ENCODE peak calls at places on chromosomes 11 and 22, in nine cellular contexts. H, V, Z, R, S, C, G, F and K are unnamed samples.
A peak's percentile ranks its signal among the peaks of the same experiment; 100 is the strongest.

GRCh38 chr11:44561964-44562734 is 3.3 kb upstream of the CD82 start:
- DNase-seq in H (no peak), V (no peak), Z (no peak), R (no peak), S (no peak), C (no peak), G (no peak), F (no peak), K (no peak)

GRCh38 chr11:132493786-132494185 is 1038.5 kb downstream of the OPCML start:
- DNase-seq in H (no peak), V (no peak), Z (no peak), R (no peak), S (no peak), C (no peak), G (no peak), F (no peak), K (no peak)

GRCh38 chr11:70485326-70486025 is 87.1 kb downstream of the CTTN start:
- DNase-seq in H (no peak), V (no peak), Z (no peak), R (no peak), S (no peak), C (no peak), G (no peak), F (no peak), K (no peak)

GRCh38 chr11:119178166-119178680 is 7.1 kb upstream of the NHERF4 start:
- DNase-seq in H (no peak), V (no peak), Z (no peak), R (no peak), S (no peak), C (no peak), G (no peak), F (no peak), K (no peak)

GRCh38 chr11:72015511-72016061 is 16.9 kb downstream of the IL18BP start:
- DNase-seq in H (no peak), V (peak; percentile 39), Z (peak; percentile 26), R (peak; percentile 17), S (no peak), C (no peak), G (peak; percentile 34), F (no peak), K (no peak)

GRCh38 chr11:109971184-109971523 is 122.0 kb upstream of the ZC3H12C start:
- DNase-seq in H (no peak), V (peak; percentile 13), Z (peak; percentile 85), R (peak; percentile 13), S (no peak), C (peak; percentile 42), G (no peak), F (peak; percentile 47), K (no peak)

GRCh38 chr11:124174001-124174400 is 9.1 kb upstream of the OR10D3 start:
- DNase-seq in H (peak; percentile 19), V (peak; percentile 57), Z (peak; percentile 84), R (no peak), S (no peak), C (peak; percentile 51), G (no peak), F (peak; percentile 81), K (peak; percentile 17)

GRCh38 chr11:110939471-110939870 is 227.2 kb upstream of the ARHGAP20 start:
- DNase-seq in H (no peak), V (no peak), Z (no peak), R (no peak), S (no peak), C (no peak), G (no peak), F (no peak), K (no peak)

GRCh38 chr11:109015283-109015682 is 350.4 kb downstream of the DDX10 start:
- DNase-seq in H (peak; percentile 56), V (no peak), Z (peak; percentile 84), R (no peak), S (no peak), C (peak; percentile 39), G (no peak), F (peak; percentile 42), K (no peak)

GRCh38 chr22:45775569-45776312 is 104.1 kb downstream of the ATXN10 start:
- DNase-seq in H (no peak), V (no peak), Z (no peak), R (no peak), S (no peak), C (no peak), G (no peak), F (no peak), K (peak; percentile 64)

GRCh38 chr11:79309402-79309801 is 131.4 kb downstream of the TENM4 start:
- DNase-seq in H (no peak), V (no peak), Z (no peak), R (no peak), S (no peak), C (no peak), G (no peak), F (no peak), K (no peak)

GRCh38 chr11:10592331-10592730 is 23.9 kb upstream of the LYVE1 start:
- DNase-seq in H (peak; percentile 84), V (no peak), Z (peak; percentile 91), R (no peak), S (no peak), C (peak; percentile 91), G (no peak), F (peak; percentile 75), K (no peak)

GRCh38 chr11:129425214-129425613 is 49.6 kb downstream of the BARX2 start:
- DNase-seq in H (no peak), V (no peak), Z (no peak), R (no peak), S (no peak), C (no peak), G (no peak), F (no peak), K (no peak)

GRCh38 chr11:85132839-85133238 is 494.3 kb downstream of the DLG2 start:
- DNase-seq in H (no peak), V (peak; percentile 33), Z (peak; percentile 15), R (no peak), S (no peak), C (no peak), G (no peak), F (peak; percentile 4), K (no peak)

GRCh38 chr22:26766510-26767350 is 109.3 kb downstream of the MIAT start:
- DNase-seq in H (no peak), V (no peak), Z (no peak), R (peak; percentile 16), S (no peak), C (no peak), G (no peak), F (no peak), K (no peak)

GRCh38 chr22:31162015-31162765 is 2.2 kb downstream of the RNF185 start:
- DNase-seq in H (no peak), V (no peak), Z (no peak), R (no peak), S (no peak), C (no peak), G (no peak), F (no peak), K (no peak)

GRCh38 chr11:128361451-128362020 is 225.8 kb downstream of the ETS1 start:
- DNase-seq in H (no peak), V (peak; percentile 13), Z (peak; percentile 46), R (no peak), S (no peak), C (no peak), G (peak; percentile 2), F (no peak), K (no peak)

GRCh38 chr11:850777-851762 is 8.4 kb downstream of the TSPAN4 start:
- DNase-seq in H (no peak), V (no peak), Z (no peak), R (peak; percentile 40), S (no peak), C (no peak), G (no peak), F (no peak), K (peak; percentile 72)
- TF ChIP-seq CTCF in H (no peak), V (peak; percentile 18), Z (peak; percentile 28), R (no peak), S (no peak), C (peak; percentile 2), G (no peak), F (peak; percentile 6), K (peak; percentile 47)

GRCh38 chr11:11703885-11704284 is 82.1 kb upstream of the GALNT18 start:
- DNase-seq in H (no peak), V (no peak), Z (no peak), R (no peak), S (no peak), C (no peak), G (no peak), F (no peak), K (no peak)

GRCh38 chr11:11697796-11698195 is 76.0 kb upstream of the GALNT18 start:
- DNase-seq in H (no peak), V (no peak), Z (no peak), R (no peak), S (no peak), C (no peak), G (no peak), F (no peak), K (no peak)

GRCh38 chr11:11706022-11706421 is 84.2 kb upstream of the GALNT18 start:
- DNase-seq in H (peak; percentile 53), V (no peak), Z (no peak), R (no peak), S (no peak), C (peak; percentile 65), G (no peak), F (no peak), K (no peak)

GRCh38 chr11:11701070-11701469 is 79.3 kb upstream of the GALNT18 start:
- DNase-seq in H (peak; percentile 25), V (no peak), Z (no peak), R (no peak), S (no peak), C (peak; percentile 72), G (no peak), F (no peak), K (no peak)
- TF ChIP-seq CTCF in H (no peak), V (no peak), Z (no peak), R (no peak), S (no peak), C (peak; percentile 46), G (no peak), F (no peak), K (no peak)

DNA sequence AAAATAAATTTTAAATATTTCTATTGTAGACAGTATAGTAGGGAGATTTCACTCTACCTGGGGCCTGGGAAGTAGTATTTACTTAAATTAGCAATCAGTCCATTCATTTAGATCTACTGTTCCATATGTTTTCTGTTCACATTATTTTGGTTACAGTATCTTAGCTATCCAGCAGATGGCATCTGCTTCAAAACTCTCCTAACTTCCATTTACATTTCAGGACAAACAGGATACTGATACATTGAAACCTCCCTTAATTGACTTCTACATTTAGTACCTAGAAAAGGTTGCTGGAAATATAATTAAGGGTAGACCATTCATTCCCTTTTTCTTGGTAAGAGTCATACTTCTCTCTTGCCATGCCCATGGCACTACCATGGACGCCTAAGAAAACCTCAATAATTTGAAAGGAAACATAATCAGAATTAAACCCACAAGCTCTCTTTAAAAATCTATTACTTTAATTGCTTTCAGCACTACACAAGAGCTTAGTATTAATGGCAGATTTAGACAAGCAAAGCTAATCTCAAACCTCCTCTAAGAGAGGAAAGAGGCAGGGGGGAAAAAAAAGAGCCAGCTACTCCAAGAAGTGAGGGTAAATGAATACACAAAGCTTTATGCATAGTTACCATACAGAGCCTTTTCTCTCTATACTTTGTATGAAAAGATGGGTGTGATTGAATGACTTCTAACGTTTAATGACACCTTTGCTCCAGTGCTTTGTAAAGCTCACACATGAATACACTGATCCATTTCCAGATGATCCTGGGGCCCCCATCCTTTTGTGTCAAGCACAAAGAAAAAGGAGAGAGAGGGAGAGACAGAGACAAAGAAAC is 131.2 kb upstream of the MTMR2 start:
- DNase-seq in H (peak; percentile 43), V (peak; percentile 39), Z (peak; percentile 70), R (no peak), S (no peak), C (peak; percentile 35), G (no peak), F (no peak), K (no peak)
- TF ChIP-seq CTCF in H (peak; percentile 72), V (peak; percentile 65), Z (peak; percentile 59), R (peak; percentile 78), S (peak; percentile 75), C (peak; percentile 58), G (no peak), F (peak; percentile 48), K (peak; percentile 53)

GRCh38 chr11:62841361-62842170 is 2.2 kb upstream of the WDR74 start:
- DNase-seq in H (peak; percentile 95), V (peak; percentile 94), Z (peak; percentile 99), R (peak; percentile 88), S (peak; percentile 92), C (peak; percentile 100), G (peak; percentile 88), F (peak; percentile 99), K (peak; percentile 89)
- TF ChIP-seq CTCF in H (no peak), V (no peak), Z (no peak), R (no peak), S (peak; percentile 37), C (no peak), G (no peak), F (no peak), K (no peak)